ENCODE peak calls at places on chromosomes 13 and 19, in ten cellular contexts. C, T, W, Q, F, M, P, G, U and X are unnamed samples.

GRCh38 chr19:10568444-10568825 is 344 bp downstream of the CDKN2D start:
- DNase-seq in P (peak), C (peak), Q (no peak), F (peak), T (no peak), W (peak), M (no peak), G (peak), U (no peak), X (peak)

GRCh38 chr19:38731654-38732301 is 12.5 kb downstream of the CAPN12 start:
- DNase-seq in P (no peak), C (peak), M (no peak), T (no peak), Q (peak), W (peak), G (peak), F (peak), U (no peak), X (peak)

GRCh38 chr13:42239644-42240043 is 32.3 kb upstream of the AKAP11 start:
- DNase-seq in Q (no peak), U (no peak), C (no peak), F (no peak), M (no peak), T (no peak), G (no peak), W (no peak), P (no peak), X (no peak)

GRCh38 chr13:67231481-67231940 is 1.4 kb upstream of the PCDH9 start:
- DNase-seq in U (no peak), Q (no peak), W (no peak), C (no peak), M (no peak), T (no peak), G (no peak), F (no peak), P (no peak), X (no peak)

GRCh38 chr13:96967248-96967745 is 27.0 kb downstream of the OXGR1 start:
- DNase-seq in C (no peak), G (no peak), T (peak), U (no peak), Q (no peak), W (no peak), M (no peak), F (no peak), P (no peak), X (no peak)

GRCh38 chr19:24166055-24166454 is 79.1 kb downstream of the ZNF254 start:
- DNase-seq in U (no peak), M (no peak), P (no peak), G (no peak), Q (no peak), W (no peak), T (no peak), C (no peak), F (no peak), X (no peak)

GRCh38 chr13:55497486-55497885 is 1643.2 kb upstream of the PRR20A start:
- DNase-seq in P (no peak), F (no peak), T (no peak), G (no peak), M (no peak), W (no peak), Q (no peak), U (no peak), C (no peak), X (no peak)

GRCh38 chr19:56827708-56828107 is 12.8 kb downstream of the PEG3 start:
- DNase-seq in T (no peak), C (no peak), Q (no peak), P (no peak), F (no peak), G (no peak), M (no peak), U (no peak), W (no peak), X (no peak)

GRCh38 chr19:33404916-33405315 is 31.4 kb downstream of the CEBPG start:
- DNase-seq in M (no peak), G (no peak), U (no peak), F (peak), Q (peak), C (peak), T (no peak), W (no peak), P (no peak), X (no peak)

GRCh38 chr19:13143135-13143534 is 7.0 kb downstream of the STX10 start:
- DNase-seq in U (no peak), M (no peak), T (peak), G (peak), Q (no peak), P (no peak), W (no peak), C (no peak), F (no peak), X (no peak)

GRCh38 chr13:101152184-101152583 is 264.1 kb downstream of the NALCN start:
- DNase-seq in G (no peak), C (no peak), M (no peak), F (no peak), U (no peak), Q (no peak), T (no peak), P (no peak), W (no peak), X (no peak)

GRCh38 chr13:90103099-90103784 is 1244.2 kb upstream of the MIR17HG start:
- DNase-seq in M (no peak), P (no peak), G (no peak), W (no peak), T (no peak), U (no peak), C (no peak), Q (no peak), F (no peak), X (no peak)

GRCh38 chr19:341386-342127 is 3.0 kb downstream of the MIER2 start:
- DNase-seq in W (no peak), C (peak), Q (peak), M (no peak), U (no peak), T (no peak), G (no peak), F (no peak), P (no peak), X (no peak)